ENCODE peak calls at places on chromosome 12, in seven cellular contexts. R is AG09309, U is dorsolateral prefrontal cortex, H is AG10803, B is breast epithelium, A is fibroblast of the aortic adventitia, Z is endothelial cell of umbilical vein. L is an unnamed sample.

GRCh38 chr12:120439646-120440247 is 1.8 kb downstream of the COX6A1 start:
- DNase-seq in U (no peak), Z (peak; percentile 67), H (peak; percentile 40), B (no peak), R (no peak), A (peak; percentile 53), L (peak; percentile 65)

GRCh38 chr12:2299207-2299606 is 246.4 kb downstream of the CACNA1C start:
- DNase-seq in R (no peak), H (no peak), B (no peak), A (no peak), Z (no peak), U (no peak), L (peak; percentile 28)

GRCh38 chr12:122659579-122659978 is 43.6 kb downstream of the HCAR2 start:
- DNase-seq in A (no peak), B (peak; percentile 80), Z (no peak), R (no peak), U (no peak), H (no peak), L (no peak)

GRCh38 chr12:95215925-95216324 is 1.3 kb downstream of the FGD6 start:
- DNase-seq in U (no peak), B (no peak), Z (peak; percentile 78), R (no peak), H (peak; percentile 24), A (peak; percentile 74), L (peak; percentile 72)

GRCh38 chr12:52059582-52060497 is 8.6 kb downstream of the NR4A1 start:
- DNase-seq in R (no peak), H (no peak), A (peak; percentile 77), U (no peak), B (no peak), Z (no peak), L (peak; percentile 77)

GRCh38 chr12:38905480-38906351 is at the start of gene CPNE8:
- DNase-seq in A (peak; percentile 78), H (peak; percentile 69), Z (peak; percentile 79), U (peak; percentile 45), R (no peak), B (peak; percentile 72), L (peak; percentile 81)

GRCh38 chr12:95446511-95446910 is 27.4 kb upstream of the METAP2 start:
- DNase-seq in H (peak; percentile 17), Z (no peak), R (no peak), A (peak; percentile 39), B (no peak), U (no peak), L (peak; percentile 16)

GRCh38 chr12:76922821-76923315 is 44.0 kb upstream of the CSRP2 start:
- DNase-seq in U (no peak), Z (no peak), H (no peak), R (no peak), B (no peak), A (no peak), L (no peak)

GRCh38 chr12:116122639-116123038 is 154.9 kb downstream of the MED13L start:
- DNase-seq in B (no peak), R (no peak), U (no peak), A (no peak), H (no peak), Z (no peak), L (no peak)

GRCh38 chr12:112380663-112381420 is 1.4 kb downstream of the HECTD4 start:
- DNase-seq in H (no peak), A (no peak), U (no peak), R (no peak), Z (peak; percentile 11), B (no peak), L (no peak)

GRCh38 chr12:27635349-27635972 is 60.8 kb upstream of the REP15 start:
- DNase-seq in A (peak; percentile 83), R (peak; percentile 42), B (no peak), Z (peak; percentile 61), H (peak; percentile 73), U (no peak), L (peak; percentile 78)

GRCh38 chr12:4448376-4448775 is 2.8 kb upstream of the FGF6 start:
- DNase-seq in B (no peak), H (no peak), U (no peak), R (no peak), A (no peak), Z (no peak), L (no peak)

GRCh38 chr12:51863363-51863920 is 14.9 kb upstream of the FIGNL2 start:
- DNase-seq in H (no peak), A (no peak), R (no peak), B (no peak), Z (no peak), U (no peak), L (no peak)

GRCh38 chr12:53694746-53695145 is 18.9 kb upstream of the ATP5MC2 start:
- DNase-seq in A (no peak), Z (no peak), H (no peak), R (no peak), B (no peak), U (no peak), L (no peak)

GRCh38 chr12:121955258-121956040 is 37.1 kb downstream of the CFAP251 start:
- DNase-seq in U (no peak), B (no peak), Z (peak; percentile 45), R (no peak), H (peak; percentile 29), A (peak; percentile 47), L (peak; percentile 47)

GRCh38 chr12:74689929-74690328 is 152.3 kb downstream of the ATXN7L3B start:
- DNase-seq in A (no peak), R (no peak), Z (no peak), H (no peak), B (no peak), U (no peak), L (no peak)

GRCh38 chr12:118188690-118189371 is 52.9 kb downstream of the PEBP1 start:
- DNase-seq in H (peak; percentile 62), B (no peak), U (peak; percentile 67), R (no peak), Z (peak; percentile 30), A (peak; percentile 74), L (peak; percentile 73)

GRCh38 chr12:79451365-79451764 is 239.4 kb downstream of the PAWR start:
- DNase-seq in R (no peak), A (peak; percentile 3), B (no peak), Z (no peak), H (peak; percentile 16), U (no peak), L (peak; percentile 9)

GRCh38 chr12:3341594-3341993 is 149.4 kb upstream of the PRMT8 start:
- DNase-seq in B (no peak), Z (no peak), A (no peak), U (no peak), H (no peak), R (no peak), L (no peak)

GRCh38 chr12:121217761-121218160 is 7.8 kb downstream of the P2RX4 start:
- DNase-seq in Z (no peak), R (no peak), U (no peak), A (no peak), H (no peak), B (no peak), L (no peak)

GRCh38 chr12:121182222-121182896 is 27.6 kb upstream of the P2RX4 start:
- DNase-seq in A (no peak), B (no peak), R (no peak), H (no peak), Z (no peak), U (no peak), L (no peak)

GRCh38 chr12:132639996-132640520 is 21.5 kb downstream of the P2RX2 start:
- DNase-seq in U (no peak), Z (no peak), H (no peak), B (no peak), R (no peak), A (no peak), L (no peak)
- H3K4me3 ChIP-seq in U (no peak overlapping the region), Z (no peak overlapping the region), H (no peak overlapping the region), B (no peak overlapping the region), R (no peak overlapping the region), A (no peak overlapping the region), L (no peak overlapping the region)

GRCh38 chr12:16168078-16168477 is 109.4 kb downstream of the SLC15A5 start:
- DNase-seq in H (no peak), A (no peak), Z (no peak), U (no peak), B (no peak), R (no peak), L (no peak)

GRCh38 chr12:16163891-16164290 is 113.6 kb downstream of the SLC15A5 start:
- DNase-seq in R (no peak), A (no peak), B (no peak), H (no peak), Z (no peak), U (no peak), L (peak; percentile 4)

GRCh38 chr12:16171348-16171747 is 106.1 kb downstream of the SLC15A5 start:
- DNase-seq in R (no peak), A (no peak), Z (no peak), B (no peak), H (no peak), U (no peak), L (no peak)

GRCh38 chr12:16166563-16167470 is 110.7 kb downstream of the SLC15A5 start:
- DNase-seq in U (no peak), H (no peak), A (no peak), R (no peak), B (no peak), Z (no peak), L (no peak)

GRCh38 chr12:16165506-16165905 is 112.0 kb downstream of the SLC15A5 start:
- DNase-seq in U (no peak), Z (peak; percentile 33), A (peak; percentile 75), B (no peak), R (no peak), H (peak; percentile 48), L (peak; percentile 78)
- TF ChIP-seq CTCF in U (no peak), Z (no peak), A (peak; percentile 59), B (no peak), R (peak; percentile 51), H (peak; percentile 67), L (peak; percentile 65)

GRCh38 chr12:73308079-73308478 is 1035.9 kb downstream of the TRHDE start:
- DNase-seq in H (no peak), A (no peak), Z (no peak), R (no peak), B (no peak), U (no peak), L (no peak)
- H3K4me3 ChIP-seq in H (no peak overlapping the region), A (no peak overlapping the region), Z (no peak overlapping the region), R (no peak overlapping the region), B (no peak overlapping the region), U (peak overlapping the region; percentile 2), L (no peak overlapping the region)

GRCh38 chr12:43338848-43339526 is 213.0 kb downstream of the ADAMTS20 start:
- DNase-seq in B (no peak), R (peak; percentile 49), H (peak; percentile 54), A (peak; percentile 78), U (no peak), Z (peak; percentile 86), L (peak; percentile 75)
- TF ChIP-seq CTCF in B (no peak), R (peak; percentile 68), H (peak; percentile 61), A (peak; percentile 51), U (no peak), Z (peak; percentile 68), L (peak; percentile 64)

DNA sequence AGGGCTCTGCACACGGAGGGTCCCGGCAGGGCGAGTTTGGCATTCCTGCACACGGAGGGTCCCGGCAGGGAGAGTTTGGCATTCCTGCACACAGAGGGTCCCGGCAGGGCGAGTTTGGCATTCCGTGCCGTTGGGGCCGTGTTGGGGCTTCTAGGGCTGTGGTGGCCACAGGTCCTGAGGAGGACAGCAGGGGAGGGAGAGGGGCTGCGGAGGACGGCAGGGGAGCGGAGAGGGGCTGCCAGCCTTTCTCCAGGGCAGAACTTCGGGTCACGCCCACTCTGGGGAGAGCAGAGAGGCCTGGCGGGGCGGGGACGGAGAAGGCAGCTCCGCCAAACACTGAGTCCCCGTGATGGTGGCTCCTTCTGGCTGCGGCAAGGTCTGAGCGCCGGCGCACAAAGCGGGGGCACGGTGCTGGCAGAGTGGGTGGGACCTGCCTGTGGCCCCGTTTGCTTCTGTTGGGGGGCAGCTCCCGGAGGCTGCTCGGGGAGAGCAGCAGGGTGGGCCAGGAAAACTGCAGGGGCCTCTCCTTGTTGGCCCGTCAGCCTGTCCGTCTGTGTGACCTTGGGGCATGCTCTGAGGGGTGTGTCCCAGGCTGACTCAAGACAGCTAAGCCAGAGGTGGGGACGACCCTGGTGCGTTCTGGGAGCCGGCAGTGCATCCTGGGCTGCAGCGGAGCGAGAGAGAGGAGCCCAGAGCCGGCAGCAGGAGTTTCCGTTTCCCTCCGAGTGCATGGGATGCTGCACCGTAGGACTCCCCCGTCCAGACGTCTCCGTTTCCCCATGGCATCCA is 60.2 kb downstream of the LRCOL1 start:
- DNase-seq in U (no peak), H (no peak), Z (no peak), B (no peak), R (no peak), A (peak; percentile 44), L (no peak)
- H3K4me3 ChIP-seq in U (no peak overlapping the region), H (no peak overlapping the region), Z (no peak overlapping the region), B (no peak overlapping the region), R (no peak overlapping the region), A (no peak overlapping the region), L (no peak overlapping the region)

L was measured in fibroblast of pulmonary artery.